ENCODE peak calls at places on chromosomes 4 and X, in five cellular contexts. One of them, this sample, is unnamed.

GRCh38 chr4:80264352-80264647 is 2.2 kb upstream of the FGF5 start:
- DNase-seq in adrenal gland: no peak
- DNase-seq in lower lobe of right lung: no peak
- DNase-seq in astrocyte: no peak
- DNase-seq in SJSA1: no peak
- DNase-seq in this sample: no peak

GRCh38 chr4:101977096-101977495 is 186.6 kb downstream of the BANK1 start:
- DNase-seq in astrocyte: peak; percentile 98
- DNase-seq in lower lobe of right lung: no peak
- DNase-seq in SJSA1: peak; percentile 83
- DNase-seq in adrenal gland: no peak
- DNase-seq in this sample: peak; percentile 30

GRCh38 chrX:124736553-124737240 is 390.3 kb downstream of the SH2D1A start:
- DNase-seq in SJSA1: no peak
- DNase-seq in lower lobe of right lung: no peak
- DNase-seq in adrenal gland: no peak
- DNase-seq in astrocyte: no peak
- DNase-seq in this sample: no peak

GRCh38 chr4:26157541-26157940 is 163.3 kb upstream of the RBPJ start:
- DNase-seq in lower lobe of right lung: no peak
- DNase-seq in SJSA1: no peak
- DNase-seq in adrenal gland: no peak
- DNase-seq in astrocyte: no peak
- DNase-seq in this sample: no peak

GRCh38 chr4:99838927-99839326 is 22.3 kb downstream of the DAPP1 start:
- DNase-seq in adrenal gland: no peak
- DNase-seq in SJSA1: no peak
- DNase-seq in lower lobe of right lung: no peak
- DNase-seq in astrocyte: no peak
- DNase-seq in this sample: no peak

GRCh38 chr4:168605411-168605810 is 108.6 kb downstream of the PALLD start:
- DNase-seq in adrenal gland: no peak
- DNase-seq in SJSA1: peak; percentile 52
- DNase-seq in lower lobe of right lung: no peak
- DNase-seq in astrocyte: peak; percentile 91
- DNase-seq in this sample: no peak

GRCh38 chr4:142845293-142846070 is 619 bp downstream of the INPP4B start:
- DNase-seq in SJSA1: no peak
- DNase-seq in adrenal gland: no peak
- DNase-seq in lower lobe of right lung: peak; percentile 47
- DNase-seq in astrocyte: no peak
- DNase-seq in this sample: no peak

GRCh38 chrX:70806081-70806480 is 102.4 kb downstream of the TEX11 start:
- DNase-seq in SJSA1: no peak
- DNase-seq in adrenal gland: no peak
- DNase-seq in lower lobe of right lung: no peak
- DNase-seq in astrocyte: no peak
- DNase-seq in this sample: no peak

GRCh38 chr4:7032591-7032990 is 10.6 kb upstream of the TADA2B start:
- DNase-seq in SJSA1: no peak
- DNase-seq in lower lobe of right lung: no peak
- DNase-seq in astrocyte: no peak
- DNase-seq in adrenal gland: no peak
- DNase-seq in this sample: no peak

GRCh38 chr4:142353149-142353738 is 492.9 kb downstream of the INPP4B start:
- DNase-seq in lower lobe of right lung: no peak
- DNase-seq in adrenal gland: no peak
- DNase-seq in astrocyte: peak; percentile 63
- DNase-seq in SJSA1: no peak
- DNase-seq in this sample: no peak

GRCh38 chrX:123731258-123731986 is 1.4 kb downstream of the THOC2 start:
- DNase-seq in lower lobe of right lung: peak; percentile 59
- DNase-seq in SJSA1: no peak
- DNase-seq in adrenal gland: no peak
- DNase-seq in astrocyte: peak; percentile 33
- DNase-seq in this sample: no peak

GRCh38 chr4:125744891-125745364 is 430.2 kb downstream of the FAT4 start:
- DNase-seq in astrocyte: no peak
- DNase-seq in lower lobe of right lung: peak; percentile 34
- DNase-seq in adrenal gland: no peak
- DNase-seq in SJSA1: no peak
- DNase-seq in this sample: peak; percentile 50

GRCh38 chr4:87005369-87005689 is 70.5 kb downstream of the AFF1 start:
- DNase-seq in lower lobe of right lung: no peak
- DNase-seq in SJSA1: no peak
- DNase-seq in adrenal gland: no peak
- DNase-seq in astrocyte: no peak
- DNase-seq in this sample: no peak

GRCh38 chrX:100512471-100512870 is 72.3 kb upstream of the TNMD start:
- DNase-seq in astrocyte: no peak
- DNase-seq in SJSA1: no peak
- DNase-seq in adrenal gland: no peak
- DNase-seq in lower lobe of right lung: no peak
- DNase-seq in this sample: no peak

GRCh38 chr4:38489924-38490639 is 173.9 kb upstream of the KLF3 start:
- DNase-seq in astrocyte: peak; percentile 33
- DNase-seq in SJSA1: no peak
- DNase-seq in adrenal gland: no peak
- DNase-seq in lower lobe of right lung: no peak
- DNase-seq in this sample: peak; percentile 50

GRCh38 chr4:38583102-38583501 is 80.9 kb upstream of the KLF3 start:
- DNase-seq in SJSA1: no peak
- DNase-seq in astrocyte: no peak
- DNase-seq in adrenal gland: no peak
- DNase-seq in lower lobe of right lung: no peak
- DNase-seq in this sample: no peak

GRCh38 chr4:109207060-109207459 is 95.4 kb downstream of the COL25A1 start:
- DNase-seq in astrocyte: peak; percentile 88
- DNase-seq in SJSA1: no peak
- DNase-seq in adrenal gland: no peak
- DNase-seq in lower lobe of right lung: no peak
- DNase-seq in this sample: no peak

GRCh38 chr4:42359686-42360085 is 37.6 kb upstream of the SHISA3 start:
- DNase-seq in SJSA1: no peak
- DNase-seq in adrenal gland: no peak
- DNase-seq in lower lobe of right lung: no peak
- DNase-seq in astrocyte: no peak
- DNase-seq in this sample: no peak

GRCh38 chr4:180542445-180543100 is 1700.6 kb upstream of the TENM3 start:
- DNase-seq in adrenal gland: peak; percentile 88
- DNase-seq in astrocyte: peak; percentile 98
- DNase-seq in SJSA1: no peak
- DNase-seq in lower lobe of right lung: no peak
- DNase-seq in this sample: no peak

GRCh38 chrX:19670854-19671620 is 155.7 kb upstream of the MAP3K15 start:
- DNase-seq in SJSA1: peak; percentile 67
- DNase-seq in adrenal gland: no peak
- DNase-seq in astrocyte: peak; percentile 77
- DNase-seq in lower lobe of right lung: no peak
- DNase-seq in this sample: peak; percentile 36

GRCh38 chr4:149896428-149896827 is 80.8 kb upstream of the IQCM start:
- DNase-seq in adrenal gland: no peak
- DNase-seq in astrocyte: peak; percentile 31
- DNase-seq in lower lobe of right lung: no peak
- DNase-seq in SJSA1: no peak
- DNase-seq in this sample: no peak

GRCh38 chrX:44698328-44698727 is 145.5 kb upstream of the DUSP21 start:
- DNase-seq in SJSA1: no peak
- DNase-seq in lower lobe of right lung: no peak
- DNase-seq in adrenal gland: no peak
- DNase-seq in astrocyte: no peak
- DNase-seq in this sample: no peak

GRCh38 chr4:67746797-67747495 is 7.2 kb downstream of the GNRHR start:
- DNase-seq in lower lobe of right lung: no peak
- DNase-seq in adrenal gland: no peak
- DNase-seq in astrocyte: peak; percentile 48
- DNase-seq in SJSA1: no peak
- DNase-seq in this sample: no peak

GRCh38 chr4:25484243-25484721 is 107.2 kb downstream of the ANAPC4 start:
- DNase-seq in lower lobe of right lung: no peak
- DNase-seq in SJSA1: no peak
- DNase-seq in astrocyte: peak; percentile 78
- DNase-seq in adrenal gland: no peak
- DNase-seq in this sample: no peak

GRCh38 chrX:65196758-65197371 is 220.6 kb upstream of the ZC4H2 start:
- DNase-seq in lower lobe of right lung: peak; percentile 38
- DNase-seq in SJSA1: no peak
- DNase-seq in astrocyte: no peak
- DNase-seq in adrenal gland: no peak
- DNase-seq in this sample: peak; percentile 49

GRCh38 chr4:58274553-58274952 is 1164.4 kb upstream of the IGFBP7 start:
- DNase-seq in lower lobe of right lung: no peak
- DNase-seq in adrenal gland: no peak
- DNase-seq in SJSA1: no peak
- DNase-seq in astrocyte: no peak
- DNase-seq in this sample: peak; percentile 25

GRCh38 chrX:72495041-72495440 is 77.6 kb downstream of the HDAC8 start:
- DNase-seq in astrocyte: no peak
- DNase-seq in SJSA1: no peak
- DNase-seq in adrenal gland: peak; percentile 48
- DNase-seq in lower lobe of right lung: no peak
- DNase-seq in this sample: no peak

GRCh38 chrX:10197597-10198210 is 40.9 kb downstream of the CLCN4 start:
- DNase-seq in adrenal gland: no peak
- DNase-seq in SJSA1: no peak
- DNase-seq in astrocyte: peak; percentile 35
- DNase-seq in lower lobe of right lung: no peak
- DNase-seq in this sample: no peak

GRCh38 chrX:68059469-68059868 is 373.8 kb downstream of the OPHN1 start:
- DNase-seq in astrocyte: no peak
- DNase-seq in SJSA1: no peak
- DNase-seq in lower lobe of right lung: no peak
- DNase-seq in adrenal gland: no peak
- DNase-seq in this sample: no peak

GRCh38 chrX:46561931-46562721 is 11.4 kb upstream of the CHST7 start:
- DNase-seq in SJSA1: no peak
- DNase-seq in adrenal gland: no peak
- DNase-seq in lower lobe of right lung: peak; percentile 47
- DNase-seq in astrocyte: no peak
- DNase-seq in this sample: no peak

GRCh38 chr4:98801259-98801725 is 127.6 kb downstream of the EIF4E start:
- DNase-seq in SJSA1: no peak
- DNase-seq in lower lobe of right lung: no peak
- DNase-seq in astrocyte: no peak
- DNase-seq in adrenal gland: no peak
- DNase-seq in this sample: no peak

GRCh38 chrX:74535211-74535621 is 79.2 kb downstream of the RLIM start:
- DNase-seq in adrenal gland: peak; percentile 67
- DNase-seq in lower lobe of right lung: no peak
- DNase-seq in SJSA1: peak; percentile 45
- DNase-seq in astrocyte: peak; percentile 45
- DNase-seq in this sample: no peak

DNA sequence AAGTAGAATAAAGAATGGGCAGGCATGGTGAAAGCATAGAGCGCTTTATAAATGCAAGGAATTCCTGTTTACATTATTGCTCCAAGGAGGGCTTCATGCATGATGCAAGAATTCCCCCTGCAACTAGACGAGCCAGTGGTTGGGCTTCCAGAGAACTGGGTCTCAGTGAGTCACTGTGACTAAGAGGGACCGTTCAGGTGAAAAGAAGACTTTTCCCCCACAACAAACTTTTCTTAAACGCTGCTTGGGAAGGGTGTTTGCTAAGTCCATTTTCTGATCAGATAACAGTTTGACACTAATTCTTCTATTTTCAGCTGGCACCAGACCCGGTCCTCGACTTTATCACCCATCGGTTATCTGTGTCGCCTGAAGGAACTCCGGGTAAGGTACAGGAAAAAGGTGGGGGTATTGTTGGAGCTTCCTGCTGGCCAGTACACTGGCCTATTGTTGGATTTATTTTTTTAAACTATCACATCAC is 40.1 kb downstream of the LDB2 start:
- DNase-seq in astrocyte: peak; percentile 91
- DNase-seq in adrenal gland: peak; percentile 62
- DNase-seq in SJSA1: peak; percentile 92
- DNase-seq in lower lobe of right lung: no peak
- DNase-seq in this sample: no peak
- H3K27ac ChIP-seq in astrocyte: peak overlapping the region; percentile 83
- H3K27ac ChIP-seq in adrenal gland: no peak overlapping the region
- H3K27ac ChIP-seq in SJSA1: peak overlapping the region; percentile 36
- H3K27ac ChIP-seq in lower lobe of right lung: peak overlapping the region; percentile 62
- H3K27ac ChIP-seq in this sample: peak overlapping the region; percentile 20

GRCh38 chrX:4708970-4709760 is 995.7 kb upstream of the PRKX start:
- DNase-seq in adrenal gland: no peak
- DNase-seq in SJSA1: no peak
- DNase-seq in lower lobe of right lung: no peak
- DNase-seq in astrocyte: no peak
- DNase-seq in this sample: no peak
- H3K27ac ChIP-seq in adrenal gland: no peak overlapping the region
- H3K27ac ChIP-seq in SJSA1: no peak overlapping the region
- H3K27ac ChIP-seq in lower lobe of right lung: no peak overlapping the region
- H3K27ac ChIP-seq in astrocyte: no peak overlapping the region
- H3K27ac ChIP-seq in this sample: no peak overlapping the region

GRCh38 chr4:110631582-110632505 is 9.0 kb upstream of the PITX2 start:
- DNase-seq in SJSA1: no peak
- DNase-seq in lower lobe of right lung: peak; percentile 76
- DNase-seq in astrocyte: peak; percentile 58
- DNase-seq in adrenal gland: peak; percentile 68
- DNase-seq in this sample: peak; percentile 77

GRCh38 chr4:110632506-110633357 is 9.9 kb upstream of the PITX2 start:
- DNase-seq in lower lobe of right lung: no peak
- DNase-seq in adrenal gland: no peak
- DNase-seq in astrocyte: no peak
- DNase-seq in SJSA1: no peak
- DNase-seq in this sample: no peak

GRCh38 chr4:110635155-110635479 is 12.2 kb upstream of the PITX2 start:
- DNase-seq in adrenal gland: no peak
- DNase-seq in astrocyte: no peak
- DNase-seq in lower lobe of right lung: no peak
- DNase-seq in SJSA1: no peak
- DNase-seq in this sample: no peak

GRCh38 chr4:110634320-110635154 is 11.7 kb upstream of the PITX2 start:
- DNase-seq in SJSA1: no peak
- DNase-seq in astrocyte: no peak
- DNase-seq in lower lobe of right lung: no peak
- DNase-seq in adrenal gland: no peak
- DNase-seq in this sample: no peak

GRCh38 chr4:110633358-110634319 is 10.8 kb upstream of the PITX2 start:
- DNase-seq in astrocyte: no peak
- DNase-seq in SJSA1: no peak
- DNase-seq in adrenal gland: no peak
- DNase-seq in lower lobe of right lung: no peak
- DNase-seq in this sample: no peak
- H3K27ac ChIP-seq in astrocyte: no peak overlapping the region
- H3K27ac ChIP-seq in SJSA1: no peak overlapping the region
- H3K27ac ChIP-seq in adrenal gland: no peak overlapping the region
- H3K27ac ChIP-seq in lower lobe of right lung: no peak overlapping the region
- H3K27ac ChIP-seq in this sample: no peak overlapping the region

GRCh38 chrX:17616936-17617335 is 120.4 kb upstream of the SCML1 start:
- DNase-seq in astrocyte: no peak
- DNase-seq in lower lobe of right lung: no peak
- DNase-seq in adrenal gland: no peak
- DNase-seq in SJSA1: no peak
- DNase-seq in this sample: no peak
- H3K27ac ChIP-seq in astrocyte: no peak overlapping the region
- H3K27ac ChIP-seq in lower lobe of right lung: no peak overlapping the region
- H3K27ac ChIP-seq in adrenal gland: no peak overlapping the region
- H3K27ac ChIP-seq in SJSA1: no peak overlapping the region
- H3K27ac ChIP-seq in this sample: no peak overlapping the region